ENCODE peak calls at places on chromosomes 12 and 14, in six cellular contexts. L is Calu3, X is iPS DF 19.7, B is T-helper 9 cell, C is breast epithelium, U is NCI-H1105 treated with DMSO at 0.1 percent for 48 hours. R is an unnamed sample.

GRCh38 chr12:71594214-71594948 is 69.3 kb downstream of the ZFC3H1 start:
- DNase-seq in B (no peak), U (no peak), L (peak), X (no peak), C (no peak), R (no peak)

GRCh38 chr14:20683125-20683895 is 1.1 kb upstream of the RNASE4 start:
- DNase-seq in X (no peak), L (peak), C (peak), U (peak), B (peak), R (no peak)

GRCh38 chr12:89752331-89752730 is 43.7 kb upstream of the ATP2B1 start:
- DNase-seq in B (no peak), C (no peak), X (no peak), U (no peak), L (no peak), R (no peak)

GRCh38 chr12:50720501-50720900 is 43.4 kb upstream of the ATF1 start:
- DNase-seq in X (no peak), B (no peak), L (no peak), C (no peak), U (no peak), R (no peak)

GRCh38 chr14:61677469-61677868 is 17.8 kb upstream of the HIF1A start:
- DNase-seq in X (no peak), B (no peak), C (no peak), U (no peak), L (no peak), R (no peak)

GRCh38 chr12:78085562-78086182 is 255.0 kb downstream of the NAV3 start:
- DNase-seq in X (no peak), C (no peak), U (no peak), B (no peak), L (no peak), R (no peak)

GRCh38 chr12:92134638-92135274 is 10.9 kb downstream of the BTG1 start:
- DNase-seq in C (no peak), X (no peak), L (no peak), U (no peak), B (no peak), R (no peak)

GRCh38 chr12:56521590-56522371 is at the start of gene RBMS2:
- DNase-seq in C (peak), X (peak), U (peak), B (peak), L (peak), R (peak)

GRCh38 chr14:93715279-93715927 is 72.9 kb downstream of the PRIMA1 start:
- DNase-seq in L (no peak), U (no peak), X (no peak), B (no peak), C (peak), R (no peak)

GRCh38 chr12:62787023-62787422 is 147.9 kb downstream of the PPM1H start:
- DNase-seq in U (no peak), C (no peak), B (no peak), L (no peak), X (no peak), R (no peak)

GRCh38 chr12:131271724-131272123 is 318.0 kb downstream of the ADGRD1 start:
- DNase-seq in C (no peak), B (no peak), L (no peak), U (no peak), X (no peak), R (no peak)

GRCh38 chr14:24630087-24630871 is 3.7 kb downstream of the GZMB start:
- DNase-seq in B (no peak), X (no peak), C (no peak), L (no peak), U (no peak), R (no peak)

GRCh38 chr12:62260733-62261683 is 804 bp downstream of the USP15 start:
- DNase-seq in X (no peak), U (peak), B (peak), L (peak), C (peak), R (peak)

GRCh38 chr12:64665506-64665905 is 55.2 kb downstream of the RASSF3 start:
- DNase-seq in L (peak), B (peak), X (no peak), C (no peak), U (no peak), R (no peak)

GRCh38 chr14:75715926-75716780 is 55.1 kb downstream of the TTLL5 start:
- DNase-seq in U (no peak), L (no peak), C (no peak), X (no peak), B (no peak), R (no peak)

GRCh38 chr12:120090626-120091295 is 25.8 kb downstream of the RAB35 start:
- DNase-seq in B (no peak), U (no peak), C (no peak), X (no peak), L (no peak), R (no peak)

GRCh38 chr14:95059126-95059525 is 98.2 kb downstream of the DICER1 start:
- DNase-seq in C (no peak), B (no peak), X (no peak), U (peak), L (no peak), R (no peak)

GRCh38 chr14:69886843-69887242 is 7.6 kb downstream of the SMOC1 start:
- DNase-seq in C (no peak), B (no peak), L (no peak), X (no peak), U (no peak), R (no peak)

GRCh38 chr12:10661338-10661737 is 12.5 kb downstream of the STYK1 start:
- DNase-seq in X (no peak), U (no peak), B (no peak), C (no peak), L (no peak), R (no peak)

GRCh38 chr12:91333966-91334365 is 151.3 kb upstream of the DCN start:
- DNase-seq in U (no peak), X (no peak), L (no peak), C (no peak), B (no peak), R (no peak)

GRCh38 chr14:80634106-80634758 is 307.3 kb downstream of the CEP128 start:
- DNase-seq in B (no peak), C (no peak), U (peak), L (no peak), X (no peak), R (no peak)

GRCh38 chr12:51695241-51696010 is 104.4 kb downstream of the SCN8A start:
- DNase-seq in C (no peak), B (no peak), X (no peak), L (no peak), U (no peak), R (no peak)

GRCh38 chr12:63228853-63229252 is 77.9 kb upstream of the AVPR1A start:
- DNase-seq in X (no peak), C (no peak), B (no peak), L (no peak), U (peak), R (no peak)

GRCh38 chr14:67883717-67884116 is 64.1 kb downstream of the RAD51B start:
- DNase-seq in L (no peak), C (no peak), B (no peak), X (no peak), U (no peak), R (no peak)

GRCh38 chr12:24487606-24488005 is 461.3 kb downstream of the BCAT1 start:
- DNase-seq in C (no peak), U (no peak), B (no peak), X (no peak), L (no peak), R (no peak)

GRCh38 chr12:79344855-79345840 is 345.6 kb downstream of the PAWR start:
- DNase-seq in U (peak), C (no peak), B (no peak), X (peak), L (peak), R (no peak)

GRCh38 chr14:61346793-61347192 is 25.4 kb downstream of the PRKCH start:
- DNase-seq in L (no peak), B (no peak), X (no peak), U (no peak), C (no peak), R (no peak)

GRCh38 chr12:80857311-80857710 is 80.4 kb downstream of the LIN7A start:
- DNase-seq in C (no peak), B (no peak), X (no peak), L (no peak), U (no peak), R (no peak)

GRCh38 chr14:101181717-101182313 is 278.3 kb upstream of the RTL1 start:
- DNase-seq in B (no peak), U (no peak), X (no peak), L (no peak), C (peak), R (no peak)

GRCh38 chr12:111056618-111057521 is 136.5 kb upstream of the MYL2 start:
- DNase-seq in U (no peak), B (peak), C (no peak), X (no peak), L (no peak), R (peak)

GRCh38 chr14:32611752-32612151 is 282.7 kb downstream of the AKAP6 start:
- DNase-seq in B (no peak), X (no peak), U (no peak), C (no peak), L (no peak), R (no peak)

GRCh38 chr14:26775765-26776577 is 178.1 kb upstream of the NOVA1 start:
- DNase-seq in C (no peak), B (no peak), L (no peak), X (no peak), U (no peak), R (no peak)

GRCh38 chr14:78595797-78596196 is 425.6 kb downstream of the NRXN3 start:
- DNase-seq in B (no peak), U (peak), X (no peak), C (no peak), L (peak), R (no peak)

GRCh38 chr14:24407608-24408325 is 9.0 kb downstream of the NYNRIN start:
- DNase-seq in B (no peak), L (no peak), X (no peak), C (no peak), U (no peak), R (peak)

GRCh38 chr12:24201258-24201970 is 251.9 kb upstream of the SOX5 start:
- DNase-seq in X (no peak), L (peak), U (no peak), C (no peak), B (no peak), R (no peak)